ENCODE peak calls at places on chromosomes 3 and 15, in five cellular contexts. One of them, this sample, is unnamed.

GRCh38 chr3:61682671-61683408 is 121.5 kb downstream of the PTPRG start:
- DNase-seq in endothelial cell: no peak
- DNase-seq in NCI-H526 treated with DMSO at 0.1 percent for 48 hours: no peak
- DNase-seq in frontal cortex: no peak
- DNase-seq in midbrain: no peak
- DNase-seq in this sample: no peak

GRCh38 chr3:71831599-71831998 is 46.7 kb upstream of the PROK2 start:
- DNase-seq in endothelial cell: no peak
- DNase-seq in NCI-H526 treated with DMSO at 0.1 percent for 48 hours: no peak
- DNase-seq in frontal cortex: no peak
- DNase-seq in midbrain: no peak
- DNase-seq in this sample: no peak

GRCh38 chr15:94259121-94259776 is 27.9 kb downstream of the MCTP2 start:
- DNase-seq in endothelial cell: no peak
- DNase-seq in NCI-H526 treated with DMSO at 0.1 percent for 48 hours: no peak
- DNase-seq in frontal cortex: no peak
- DNase-seq in midbrain: no peak
- DNase-seq in this sample: no peak

GRCh38 chr3:179149239-179149887 is 1.2 kb downstream of the PIK3CA start:
- DNase-seq in endothelial cell: no peak
- DNase-seq in NCI-H526 treated with DMSO at 0.1 percent for 48 hours: peak; percentile 39
- DNase-seq in frontal cortex: no peak
- DNase-seq in midbrain: peak; percentile 25
- DNase-seq in this sample: no peak

GRCh38 chr3:36373661-36374060 is 6.6 kb upstream of the STAC start:
- DNase-seq in endothelial cell: no peak
- DNase-seq in NCI-H526 treated with DMSO at 0.1 percent for 48 hours: no peak
- DNase-seq in frontal cortex: no peak
- DNase-seq in midbrain: no peak
- DNase-seq in this sample: no peak

GRCh38 chr3:128301186-128302023 is 148.1 kb downstream of the EEFSEC start:
- DNase-seq in endothelial cell: no peak
- DNase-seq in NCI-H526 treated with DMSO at 0.1 percent for 48 hours: no peak
- DNase-seq in frontal cortex: no peak
- DNase-seq in midbrain: no peak
- DNase-seq in this sample: no peak

GRCh38 chr3:5644773-5645172 is 457.3 kb downstream of the EDEM1 start:
- DNase-seq in endothelial cell: no peak
- DNase-seq in NCI-H526 treated with DMSO at 0.1 percent for 48 hours: no peak
- DNase-seq in frontal cortex: no peak
- DNase-seq in midbrain: no peak
- DNase-seq in this sample: no peak

GRCh38 chr3:98977520-98977919 is 76.0 kb upstream of the DCBLD2 start:
- DNase-seq in endothelial cell: no peak
- DNase-seq in NCI-H526 treated with DMSO at 0.1 percent for 48 hours: no peak
- DNase-seq in frontal cortex: no peak
- DNase-seq in midbrain: no peak
- DNase-seq in this sample: no peak

GRCh38 chr3:66140106-66140505 is 80.7 kb upstream of the SLC25A26 start:
- DNase-seq in endothelial cell: no peak
- DNase-seq in NCI-H526 treated with DMSO at 0.1 percent for 48 hours: no peak
- DNase-seq in frontal cortex: no peak
- DNase-seq in midbrain: no peak
- DNase-seq in this sample: no peak

GRCh38 chr3:126267169-126267975 is 87.0 kb upstream of the ALDH1L1 start:
- DNase-seq in endothelial cell: peak; percentile 65
- DNase-seq in NCI-H526 treated with DMSO at 0.1 percent for 48 hours: no peak
- DNase-seq in frontal cortex: peak; percentile 49
- DNase-seq in midbrain: peak; percentile 83
- DNase-seq in this sample: peak; percentile 57